ENCODE peak calls at places on chromosomes 6 and 20, in nine cellular contexts. A is Peyer's patch, U is transverse colon, X is right lobe of liver, S is retinal pigment epithelial cell, T is AG04450, Y is colonic mucosa, J is astrocyte of the spinal cord, Z is GM12878. L is an unnamed sample.

GRCh38 chr20:47482705-47483104 is 19.0 kb upstream of the NCOA3 start:
- DNase-seq in A (no peak), U (no peak), X (no peak), S (no peak), T (no peak), Y (no peak), J (no peak), Z (no peak), L (no peak)

GRCh38 chr20:14790771-14791517 is 453.5 kb upstream of the FLRT3 start:
- DNase-seq in A (no peak), U (no peak), X (no peak), S (no peak), T (no peak), Y (no peak), J (peak), Z (no peak), L (no peak)

GRCh38 chr6:146892613-146893401 is 294.0 kb downstream of the ADGB start:
- DNase-seq in A (no peak), U (no peak), X (no peak), S (no peak), T (peak), Y (no peak), J (peak), Z (no peak), L (no peak)

GRCh38 chr20:1827974-1828785 is 67.0 kb upstream of the SIRPA start:
- DNase-seq in A (peak), U (peak), X (peak), S (no peak), T (no peak), Y (peak), J (no peak), Z (no peak), L (peak)

GRCh38 chr20:8997720-8998119 is 71.2 kb upstream of the PLCB4 start:
- DNase-seq in A (no peak), U (no peak), X (no peak), S (no peak), T (no peak), Y (no peak), J (no peak), Z (no peak), L (no peak)

GRCh38 chr6:154872605-154873004 is 122.5 kb upstream of the TIAM2 start:
- DNase-seq in A (no peak), U (no peak), X (no peak), S (no peak), T (no peak), Y (no peak), J (no peak), Z (no peak), L (no peak)

GRCh38 chr20:13373400-13373799 is 152.3 kb downstream of the ISM1 start:
- DNase-seq in A (no peak), U (no peak), X (no peak), S (no peak), T (no peak), Y (no peak), J (no peak), Z (no peak), L (no peak)

GRCh38 chr6:160134779-160135547 is 13.3 kb downstream of the SLC22A1 start:
- DNase-seq in A (no peak), U (no peak), X (no peak), S (no peak), T (no peak), Y (no peak), J (no peak), Z (no peak), L (no peak)

GRCh38 chr20:38271609-38272120 is 11.1 kb upstream of the KIAA1755 start:
- DNase-seq in A (no peak), U (no peak), X (no peak), S (no peak), T (no peak), Y (no peak), J (no peak), Z (no peak), L (no peak)

GRCh38 chr20:10359621-10360040 is 74.4 kb downstream of the MKKS start:
- DNase-seq in A (no peak), U (no peak), X (no peak), S (no peak), T (no peak), Y (no peak), J (peak), Z (peak), L (no peak)

GRCh38 chr20:38631155-38632022 is 29.8 kb downstream of the ARHGAP40 start:
- DNase-seq in A (no peak), U (no peak), X (no peak), S (no peak), T (no peak), Y (no peak), J (no peak), Z (no peak), L (no peak)

GRCh38 chr6:125952764-125953501 is 3.6 kb upstream of the HINT3 start:
- DNase-seq in A (peak), U (peak), X (peak), S (no peak), T (no peak), Y (no peak), J (no peak), Z (no peak), L (no peak)

GRCh38 chr6:30483677-30484279 is 5.5 kb upstream of the HLA-E start:
- DNase-seq in A (no peak), U (no peak), X (no peak), S (peak), T (no peak), Y (peak), J (peak), Z (peak), L (no peak)

GRCh38 chr6:6313012-6313411 is 7.5 kb downstream of the F13A1 start:
- DNase-seq in A (no peak), U (no peak), X (no peak), S (no peak), T (no peak), Y (no peak), J (no peak), Z (no peak), L (no peak)

GRCh38 chr6:168412456-168412855 is 28.5 kb upstream of the SMOC2 start:
- DNase-seq in A (no peak), U (no peak), X (no peak), S (no peak), T (no peak), Y (no peak), J (no peak), Z (no peak), L (no peak)

GRCh38 chr20:3420211-3420707 is 12.8 kb upstream of the DNAAF9 start:
- DNase-seq in A (no peak), U (peak), X (no peak), S (no peak), T (no peak), Y (peak), J (peak), Z (peak), L (peak)

GRCh38 chr6:37518116-37518515 is 18.4 kb upstream of the CCDC167 start:
- DNase-seq in A (no peak), U (no peak), X (no peak), S (no peak), T (no peak), Y (no peak), J (no peak), Z (no peak), L (no peak)

GRCh38 chr20:4509825-4510522 is 211.7 kb upstream of the PRND start:
- DNase-seq in A (no peak), U (no peak), X (no peak), S (no peak), T (no peak), Y (no peak), J (peak), Z (no peak), L (no peak)

GRCh38 chr6:169112483-169113320 is 140.9 kb downstream of the THBS2 start:
- DNase-seq in A (no peak), U (no peak), X (no peak), S (no peak), T (no peak), Y (no peak), J (no peak), Z (no peak), L (no peak)

GRCh38 chr6:34585512-34586045 is 29.4 kb upstream of the SPDEF start:
- DNase-seq in A (peak), U (no peak), X (no peak), S (peak), T (no peak), Y (no peak), J (no peak), Z (no peak), L (peak)

GRCh38 chr20:33249456-33249855 is 13.7 kb downstream of the BPIFA1 start:
- DNase-seq in A (no peak), U (no peak), X (no peak), S (no peak), T (no peak), Y (no peak), J (no peak), Z (no peak), L (no peak)

GRCh38 chr6:149127212-149127611 is 190.3 kb upstream of the TAB2 start:
- DNase-seq in A (no peak), U (no peak), X (no peak), S (peak), T (peak), Y (no peak), J (peak), Z (no peak), L (no peak)

GRCh38 chr20:38134427-38135281 is 30.4 kb downstream of the TGM2 start:
- DNase-seq in A (peak), U (no peak), X (no peak), S (no peak), T (no peak), Y (no peak), J (peak), Z (no peak), L (peak)

GRCh38 chr6:14269434-14269833 is 151.9 kb downstream of the CD83 start:
- DNase-seq in A (no peak), U (no peak), X (no peak), S (no peak), T (no peak), Y (no peak), J (no peak), Z (no peak), L (no peak)

GRCh38 chr6:169051371-169051770 is 202.3 kb downstream of the THBS2 start:
- DNase-seq in A (no peak), U (no peak), X (no peak), S (no peak), T (no peak), Y (no peak), J (no peak), Z (no peak), L (no peak)

GRCh38 chr6:148928811-148929210 is 182.0 kb downstream of the UST start:
- DNase-seq in A (no peak), U (no peak), X (no peak), S (no peak), T (no peak), Y (no peak), J (no peak), Z (no peak), L (no peak)

GRCh38 chr20:32538526-32538918 is 46.6 kb downstream of the NOL4L start:
- DNase-seq in A (no peak), U (no peak), X (no peak), S (no peak), T (no peak), Y (no peak), J (no peak), Z (no peak), L (no peak)

GRCh38 chr6:128519931-128520435 is 416 bp downstream of the PTPRK start:
- DNase-seq in A (no peak), U (peak), X (no peak), S (no peak), T (no peak), Y (peak), J (no peak), Z (no peak), L (peak)

GRCh38 chr6:100229512-100229911 is 235.2 kb downstream of the SIM1 start:
- DNase-seq in A (no peak), U (no peak), X (no peak), S (no peak), T (no peak), Y (no peak), J (no peak), Z (no peak), L (no peak)

GRCh38 chr20:3452127-3452526 is 18.7 kb upstream of the ATRN start:
- DNase-seq in A (no peak), U (no peak), X (no peak), S (no peak), T (no peak), Y (no peak), J (no peak), Z (no peak), L (no peak)

GRCh38 chr20:44582321-44583025 is at the start of gene PKIG:
- DNase-seq in A (no peak), U (no peak), X (no peak), S (no peak), T (peak), Y (no peak), J (peak), Z (no peak), L (peak)

GRCh38 chr6:130259557-130259956 is 36.8 kb upstream of the SAMD3 start:
- DNase-seq in A (no peak), U (no peak), X (no peak), S (no peak), T (no peak), Y (no peak), J (no peak), Z (no peak), L (no peak)
- TF ChIP-seq CTCF in A (no peak), U (no peak), X (no peak), S (no peak), T (no peak), Y (no peak), J (no peak), Z (no peak), L (no peak)

GRCh38 chr20:64075556-64075955 is 3.8 kb downstream of the RGS19 start:
- DNase-seq in A (no peak), U (no peak), X (no peak), S (no peak), T (no peak), Y (no peak), J (no peak), Z (no peak), L (no peak)

GRCh38 chr20:64077094-64077493 is 2.2 kb downstream of the RGS19 start:
- DNase-seq in A (no peak), U (peak), X (peak), S (no peak), T (no peak), Y (peak), J (no peak), Z (no peak), L (no peak)

GRCh38 chr20:64074963-64075362 is 4.4 kb downstream of the RGS19 start:
- DNase-seq in A (no peak), U (no peak), X (no peak), S (no peak), T (no peak), Y (no peak), J (no peak), Z (no peak), L (no peak)

GRCh38 chr20:64077541-64077875 is 1.8 kb downstream of the RGS19 start:
- DNase-seq in A (no peak), U (no peak), X (no peak), S (no peak), T (no peak), Y (no peak), J (no peak), Z (no peak), L (no peak)

DNA sequence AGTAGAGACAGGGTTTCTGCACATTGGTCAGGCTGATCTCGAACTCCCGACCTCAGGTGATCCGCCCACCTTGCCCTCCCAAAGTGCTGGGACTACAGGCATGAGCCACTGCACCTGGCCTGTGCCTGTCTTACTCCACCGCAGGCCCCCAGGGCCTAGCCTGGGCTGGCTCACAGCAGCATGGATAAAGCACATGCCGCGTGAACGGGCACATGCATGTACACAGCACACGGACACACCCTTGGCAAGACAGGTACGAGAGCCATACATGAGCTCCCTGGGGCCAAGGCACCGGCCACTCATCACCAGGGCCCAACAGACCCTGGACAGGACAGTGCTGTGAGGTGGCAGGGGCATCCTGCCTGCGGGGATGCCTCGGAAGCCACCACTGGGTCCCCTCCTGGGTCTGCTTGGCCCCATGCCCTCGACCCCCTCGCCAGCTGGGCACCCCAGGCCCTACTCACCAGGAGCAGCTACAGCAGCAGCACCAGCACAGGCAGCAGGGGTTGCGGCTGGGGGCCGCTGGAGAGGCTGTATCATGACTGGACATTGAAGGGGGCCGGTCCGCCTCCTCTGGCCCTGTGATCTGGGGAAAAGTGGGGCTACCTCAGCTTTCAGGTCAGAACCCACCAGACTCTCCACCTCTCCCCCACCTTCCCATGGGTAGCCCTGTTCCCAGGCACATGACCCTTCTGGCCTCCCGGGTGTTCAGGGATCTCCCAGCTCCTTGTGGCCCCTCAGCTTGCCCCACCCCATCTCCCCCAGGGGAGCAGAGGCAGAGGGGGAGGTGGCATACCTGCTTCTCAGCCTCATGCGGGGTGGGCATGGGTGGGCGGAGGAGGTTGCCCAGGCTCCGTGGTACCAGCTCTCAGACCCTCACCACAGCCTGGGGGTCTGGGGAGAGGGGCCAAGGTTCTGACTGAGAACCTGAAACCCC is 3.0 kb downstream of the RGS19 start:
- DNase-seq in A (no peak), U (no peak), X (no peak), S (no peak), T (no peak), Y (no peak), J (no peak), Z (no peak), L (no peak)
- H3K4me3 ChIP-seq in A (peak), U (peak), X (peak), S (no peak), T (no peak), Y (peak), J (no peak), Z (peak), L (no peak)

DNA sequence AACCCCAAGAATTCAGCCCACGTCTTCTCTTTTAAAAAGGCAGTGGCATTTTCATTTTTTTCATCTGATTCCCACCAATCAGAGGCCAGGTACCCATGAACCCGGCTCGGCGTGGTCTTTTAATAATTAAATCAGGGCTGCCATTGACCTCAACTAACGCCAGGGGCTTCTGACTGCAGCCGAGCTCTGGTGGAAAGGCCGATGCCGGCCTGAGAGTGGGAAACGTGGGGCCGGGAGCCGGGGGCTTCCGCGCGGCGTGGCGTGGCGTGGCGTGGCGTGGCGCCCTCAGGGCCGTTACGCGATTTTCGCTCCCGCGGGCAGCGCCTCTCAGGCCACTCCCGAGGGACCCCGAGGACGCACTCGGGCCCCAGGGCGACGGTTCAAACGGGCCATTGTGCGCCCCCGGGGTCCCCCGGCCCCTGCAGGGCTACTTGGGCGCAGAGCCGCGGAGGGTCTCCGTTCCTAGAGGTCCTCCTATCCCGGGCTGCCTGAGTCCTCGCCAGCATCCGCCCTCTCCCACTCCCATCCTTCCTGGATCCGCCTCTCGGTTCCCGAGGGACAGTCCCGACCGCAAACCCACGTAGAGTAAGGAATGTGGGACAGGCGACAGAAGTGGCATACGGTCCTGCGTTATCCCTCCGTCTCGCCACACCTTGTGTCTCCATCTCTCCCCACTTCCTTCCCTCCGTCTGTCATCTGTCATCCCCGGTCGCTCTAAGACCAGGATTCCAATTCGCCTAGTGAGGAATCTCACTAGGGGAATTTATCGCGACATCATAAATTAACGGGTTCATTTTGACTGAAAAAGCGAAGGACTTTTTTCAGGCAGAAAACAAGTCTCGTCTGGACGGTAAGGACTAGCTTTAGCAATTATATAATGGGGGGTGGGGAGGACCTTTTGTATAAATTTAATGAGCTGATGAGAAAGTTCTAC is 876 bp upstream of the TBPL1 start:
- DNase-seq in A (peak), U (peak), X (peak), S (peak), T (peak), Y (peak), J (peak), Z (no peak), L (peak)
- TF ChIP-seq CTCF in A (peak), U (peak), X (peak), S (peak), T (peak), Y (peak), J (peak), Z (peak), L (no peak)

GRCh38 chr6:157717266-157717870 is 105.7 kb upstream of the SNX9 start:
- DNase-seq in A (peak), U (peak), X (no peak), S (no peak), T (no peak), Y (peak), J (no peak), Z (no peak), L (no peak)
- H3K4me3 ChIP-seq in A (no peak), U (no peak), X (no peak), S (no peak), T (no peak), Y (no peak), J (no peak), Z (no peak), L (no peak)

DNA sequence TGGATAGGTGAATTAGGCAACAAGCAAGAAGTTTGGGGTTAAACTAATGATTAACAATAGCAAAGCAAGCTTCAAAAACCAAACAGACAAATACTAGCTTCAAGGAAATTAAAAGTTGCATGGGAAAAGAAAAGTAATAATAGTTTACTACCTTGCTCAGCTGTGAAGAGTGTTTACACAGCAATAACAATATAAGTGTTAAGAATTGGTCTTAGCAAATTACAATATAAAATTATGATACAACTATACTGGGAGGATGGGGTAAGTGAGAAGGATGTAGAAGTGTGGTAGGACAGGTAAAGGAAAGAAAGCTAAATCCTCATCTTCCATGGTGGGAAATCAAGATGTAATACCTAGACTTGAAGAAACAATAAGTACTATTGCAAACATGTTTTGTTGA is 137.7 kb upstream of the MAFB start:
- DNase-seq in A (no peak), U (no peak), X (no peak), S (no peak), T (no peak), Y (no peak), J (no peak), Z (no peak), L (no peak)
- TF ChIP-seq CTCF in A (no peak), U (no peak), X (no peak), S (no peak), T (no peak), Y (no peak), J (no peak), Z (no peak), L (no peak)

GRCh38 chr6:150622476-150622875 is 22.8 kb downstream of the PLEKHG1 start:
- DNase-seq in A (no peak), U (no peak), X (no peak), S (no peak), T (no peak), Y (no peak), J (no peak), Z (no peak), L (no peak)
- H3K4me3 ChIP-seq in A (no peak), U (no peak), X (no peak), S (no peak), T (no peak), Y (no peak), J (no peak), Z (no peak), L (no peak)

L was measured in sigmoid colon.